ENCODE peak calls at places on chromosomes 1 and 21, in six cellular contexts. I, B, Y, W, V and S are unnamed samples.

GRCh38 chr1:53482441-53483153 is 23.4 kb downstream of the DMRTB1 start:
- DNase-seq in I (no peak), B (no peak), Y (no peak), W (no peak), V (no peak), S (peak)

GRCh38 chr1:215007880-215008279 is 74.7 kb upstream of the KCNK2 start:
- DNase-seq in I (peak), B (no peak), Y (no peak), W (peak), V (no peak), S (no peak)

GRCh38 chr1:6272476-6273270 is 11.8 kb upstream of the GPR153 start:
- DNase-seq in I (no peak), B (no peak), Y (no peak), W (no peak), V (no peak), S (no peak)

GRCh38 chr1:99548924-99549605 is 96.8 kb upstream of the PALMD start:
- DNase-seq in I (peak), B (no peak), Y (no peak), W (peak), V (peak), S (no peak)

GRCh38 chr1:165851034-165851658 is 23.7 kb downstream of the UCK2 start:
- DNase-seq in I (peak), B (peak), Y (no peak), W (peak), V (peak), S (peak)

GRCh38 chr1:26275580-26276431 is 4.1 kb upstream of the SH3BGRL3 start:
- DNase-seq in I (peak), B (no peak), Y (peak), W (peak), V (peak), S (peak)

GRCh38 chr1:232568906-232569305 is 61.0 kb downstream of the SIPA1L2 start:
- DNase-seq in I (no peak), B (no peak), Y (no peak), W (no peak), V (no peak), S (no peak)

GRCh38 chr1:178693368-178693767 is 31.7 kb upstream of the RALGPS2 start:
- DNase-seq in I (peak), B (no peak), Y (no peak), W (peak), V (no peak), S (peak)

GRCh38 chr1:36962991-36963390 is 71.3 kb downstream of the GRIK3 start:
- DNase-seq in I (no peak), B (no peak), Y (no peak), W (no peak), V (no peak), S (no peak)

GRCh38 chr1:216310776-216311175 is 112.5 kb downstream of the USH2A start:
- DNase-seq in I (peak), B (no peak), Y (no peak), W (peak), V (peak), S (peak)

GRCh38 chr1:15445390-15446122 is 7.3 kb downstream of the CTRC start:
- DNase-seq in I (no peak), B (no peak), Y (no peak), W (no peak), V (no peak), S (no peak)

GRCh38 chr1:165616054-165616612 is 14.9 kb upstream of the MGST3 start:
- DNase-seq in I (no peak), B (no peak), Y (no peak), W (no peak), V (no peak), S (peak)

GRCh38 chr21:37198989-37199924 is 67.9 kb downstream of the VPS26C start:
- DNase-seq in I (no peak), B (peak), Y (no peak), W (peak), V (peak), S (peak)

GRCh38 chr1:40931601-40932000 is 47.9 kb upstream of the CTPS1 start:
- DNase-seq in I (no peak), B (no peak), Y (no peak), W (no peak), V (no peak), S (no peak)

GRCh38 chr1:25927541-25928265 is 21.5 kb upstream of the STMN1 start:
- DNase-seq in I (peak), B (no peak), Y (no peak), W (no peak), V (no peak), S (no peak)

GRCh38 chr1:27536767-27537166 is 46.8 kb upstream of the WASF2 start:
- DNase-seq in I (peak), B (no peak), Y (peak), W (peak), V (peak), S (peak)

GRCh38 chr1:202214089-202214843 is 20.7 kb downstream of the LGR6 start:
- DNase-seq in I (no peak), B (no peak), Y (peak), W (no peak), V (no peak), S (no peak)

GRCh38 chr1:202212787-202213186 is 19.2 kb downstream of the LGR6 start:
- DNase-seq in I (no peak), B (no peak), Y (no peak), W (no peak), V (no peak), S (no peak)

GRCh38 chr1:202215472-202216130 is 22.0 kb downstream of the LGR6 start:
- DNase-seq in I (no peak), B (no peak), Y (no peak), W (no peak), V (no peak), S (no peak)

GRCh38 chr1:202210969-202211368 is 17.4 kb downstream of the LGR6 start:
- DNase-seq in I (no peak), B (no peak), Y (no peak), W (no peak), V (no peak), S (no peak)

GRCh38 chr1:202213361-202214088 is 19.9 kb downstream of the LGR6 start:
- DNase-seq in I (no peak), B (no peak), Y (no peak), W (no peak), V (no peak), S (peak)
- H3K4me3 ChIP-seq in I (peak), B (peak), Y (no peak), W (no peak), V (peak), S (peak)

GRCh38 chr1:113966013-113966412 is 13.3 kb upstream of the OLFML3 start:
- DNase-seq in I (peak), B (no peak), Y (no peak), W (peak), V (no peak), S (no peak)

GRCh38 chr1:113958691-113959090 is 20.6 kb upstream of the OLFML3 start:
- DNase-seq in I (peak), B (no peak), Y (no peak), W (no peak), V (no peak), S (peak)

GRCh38 chr1:113963281-113963906 is 15.9 kb upstream of the OLFML3 start:
- DNase-seq in I (peak), B (no peak), Y (no peak), W (no peak), V (no peak), S (no peak)
- TF ChIP-seq CTCF in I (no peak), B (no peak), Y (no peak), W (no peak), V (peak), S (no peak)

DNA sequence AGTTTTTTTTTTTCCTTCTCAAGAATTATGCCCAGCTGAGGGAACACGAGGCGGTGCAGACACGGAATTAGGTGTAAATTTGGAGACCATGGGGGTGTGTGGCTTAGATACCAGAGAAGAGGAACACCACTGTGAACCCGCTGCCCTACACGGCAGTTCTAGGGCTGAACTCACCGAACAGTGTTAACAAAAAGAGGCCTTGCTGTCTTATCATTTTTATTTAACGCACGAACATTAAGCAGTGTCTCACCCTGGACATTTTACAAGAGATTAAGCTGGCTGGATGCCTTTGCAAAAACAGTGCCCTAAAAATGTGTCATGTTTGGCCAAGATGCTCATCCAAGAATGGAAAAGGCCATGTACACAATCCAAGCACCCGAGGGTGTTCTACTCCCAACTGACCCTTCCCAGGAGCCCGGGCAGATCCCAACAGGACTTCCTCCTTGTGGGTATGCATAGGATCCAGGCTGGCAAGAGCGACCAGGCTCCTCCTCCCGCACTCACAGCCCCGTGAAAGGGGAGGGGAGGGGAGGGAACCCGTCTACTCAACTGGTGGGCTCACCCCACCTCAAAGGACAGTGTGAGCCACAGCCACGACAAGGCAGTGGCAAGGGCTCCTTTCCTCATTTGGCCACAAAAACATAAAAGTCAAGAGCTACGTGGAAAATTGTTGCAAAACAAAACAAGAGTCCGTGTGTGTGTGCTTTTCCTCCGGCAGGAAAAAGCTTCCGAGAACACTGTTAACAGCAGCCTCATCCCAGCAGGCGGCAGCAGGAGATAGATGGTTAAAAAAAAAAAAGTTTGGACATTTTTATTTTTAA is 20.3 kb downstream of the C2CD2 start:
- DNase-seq in I (peak), B (no peak), Y (no peak), W (peak), V (peak), S (peak)
- H3K4me3 ChIP-seq in I (peak), B (peak), Y (peak), W (peak), V (peak), S (peak)

GRCh38 chr1:185317034-185317885 is at the start of gene IVNS1ABP:
- DNase-seq in I (peak), B (peak), Y (peak), W (peak), V (peak), S (peak)

GRCh38 chr1:185316163-185317033 is 645 bp downstream of the IVNS1ABP start:
- DNase-seq in I (peak), B (peak), Y (peak), W (peak), V (peak), S (peak)

GRCh38 chr1:185318431-185319151 is 1.5 kb upstream of the IVNS1ABP start:
- DNase-seq in I (no peak), B (no peak), Y (no peak), W (no peak), V (no peak), S (no peak)

GRCh38 chr1:185319152-185319501 is 2.1 kb upstream of the IVNS1ABP start:
- DNase-seq in I (no peak), B (no peak), Y (no peak), W (no peak), V (no peak), S (no peak)

GRCh38 chr1:185317886-185318310 is 855 bp upstream of the IVNS1ABP start:
- DNase-seq in I (peak), B (no peak), Y (peak), W (no peak), V (peak), S (peak)
- TF ChIP-seq CTCF in I (no peak), B (no peak), Y (no peak), W (no peak), V (peak), S (peak)

GRCh38 chr1:44675186-44675585 is 672 bp downstream of the ARMH1 start:
- DNase-seq in I (no peak), B (no peak), Y (peak), W (no peak), V (no peak), S (no peak)
- H3K4me3 ChIP-seq in I (peak), B (peak), Y (peak), W (peak), V (peak), S (peak)

GRCh38 chr1:208036177-208036808 is 125.4 kb upstream of the CD34 start:
- DNase-seq in I (peak), B (no peak), Y (no peak), W (peak), V (no peak), S (peak)
- TF ChIP-seq CTCF in I (peak), B (peak), Y (peak), W (peak), V (peak), S (peak)

DNA sequence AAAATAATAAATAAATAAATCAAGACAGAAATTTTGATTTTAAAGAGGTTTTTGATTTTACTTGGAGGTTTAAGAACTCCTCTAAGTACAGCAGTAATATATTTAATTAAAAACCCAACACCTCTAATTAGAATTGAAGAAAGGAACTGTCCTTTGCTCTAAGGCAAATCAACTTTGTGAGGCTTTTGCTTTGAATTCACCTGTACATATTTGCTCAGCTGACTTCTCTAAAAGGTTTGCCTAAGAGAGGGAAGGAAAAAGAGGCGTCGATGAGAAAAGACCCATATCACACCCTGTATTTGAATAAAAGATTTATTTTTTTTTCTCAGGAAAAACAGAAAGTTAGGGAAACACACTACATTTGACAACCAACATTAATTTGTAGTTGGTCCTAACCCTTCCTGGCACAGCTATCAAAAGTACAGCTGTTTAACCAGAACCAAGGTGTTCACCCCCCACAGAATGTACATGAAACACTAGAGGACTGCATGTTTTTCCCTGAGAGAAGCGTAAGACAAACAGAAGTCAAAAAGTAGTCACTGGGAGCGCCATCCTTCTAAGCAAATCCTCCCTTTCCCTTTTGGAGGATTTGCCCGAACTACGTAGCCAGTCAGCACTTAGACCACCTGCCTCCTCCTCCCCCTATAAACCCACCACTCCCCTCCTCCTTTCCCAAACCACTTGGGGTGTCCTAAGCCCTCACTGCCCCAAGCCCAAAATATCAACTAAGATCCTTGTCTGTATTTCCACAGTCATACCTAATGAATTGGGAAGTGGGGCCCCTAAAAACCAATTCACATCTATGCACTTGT is 4.9 kb downstream of the MCL1 start:
- DNase-seq in I (peak), B (no peak), Y (no peak), W (peak), V (no peak), S (no peak)
- H3K4me3 ChIP-seq in I (peak), B (peak), Y (peak), W (peak), V (peak), S (peak)

GRCh38 chr1:107141491-107142369 is 891 bp downstream of the NTNG1 start:
- DNase-seq in I (peak), B (no peak), Y (peak), W (peak), V (peak), S (peak)
- TF ChIP-seq CTCF in I (peak), B (peak), Y (peak), W (peak), V (peak), S (peak)

DNA sequence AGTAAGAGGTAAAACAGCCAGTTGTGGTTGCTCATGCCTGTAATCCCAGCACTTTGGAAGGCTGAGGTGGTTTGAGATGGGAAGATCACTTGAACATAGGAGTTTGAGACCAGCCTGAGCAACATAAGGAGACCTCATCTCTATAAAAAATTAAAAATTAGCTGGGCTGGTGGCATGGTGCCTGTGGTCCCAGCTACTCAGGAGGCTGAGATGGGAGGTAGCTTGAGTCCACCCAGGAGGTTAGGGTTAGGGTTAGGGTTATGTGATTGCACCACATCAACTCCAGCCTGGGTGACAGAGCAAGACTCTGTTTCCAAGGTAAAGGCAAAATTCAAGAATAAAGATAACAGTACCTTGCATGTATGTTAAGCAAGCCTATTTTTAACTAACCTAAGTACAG is 3.5 kb downstream of the SAMSN1 start:
- DNase-seq in I (no peak), B (no peak), Y (no peak), W (no peak), V (no peak), S (no peak)
- H3K4me3 ChIP-seq in I (no peak), B (no peak), Y (no peak), W (no peak), V (no peak), S (no peak)